ENCODE peak calls at places on chromosomes 1 and 21, in five cellular contexts. P is heart left ventricle, Y is HepG2, M is aorta, V is sciatic nerve. F is an unnamed sample.

GRCh38 chr1:3481836-3482589 is 27.5 kb downstream of the ARHGEF16 start:
- ATAC-seq in P (no peak), Y (no peak), M (no peak), V (no peak), F (no peak)

GRCh38 chr1:86296305-86297205 is 99.6 kb downstream of the ODF2L start:
- ATAC-seq in P (no peak), Y (no peak), M (no peak), V (no peak), F (no peak)

GRCh38 chr1:19664453-19665043 is at the start of gene HTR6:
- ATAC-seq in P (no peak), Y (peak; percentile 31), M (no peak), V (no peak), F (no peak)

GRCh38 chr1:53526451-53527101 is 67.4 kb downstream of the DMRTB1 start:
- ATAC-seq in P (peak; percentile 77), Y (peak; percentile 69), M (peak; percentile 68), V (peak; percentile 86), F (peak; percentile 76)

GRCh38 chr1:231240531-231240882 is 505 bp upstream of the GNPAT start:
- ATAC-seq in P (peak; percentile 10), Y (peak; percentile 20), M (no peak), V (peak; percentile 9), F (no peak)

GRCh38 chr1:225848044-225848955 is 33.9 kb downstream of the TMEM63A start:
- ATAC-seq in P (peak; percentile 22), Y (no peak), M (no peak), V (no peak), F (no peak)

GRCh38 chr1:117284408-117285215 is 73.9 kb upstream of the VTCN1 start:
- ATAC-seq in P (peak; percentile 55), Y (peak; percentile 68), M (no peak), V (peak; percentile 49), F (no peak)

GRCh38 chr21:27094182-27094948 is 127.5 kb upstream of the ADAMTS5 start:
- ATAC-seq in P (no peak), Y (no peak), M (no peak), V (peak; percentile 74), F (no peak)

GRCh38 chr1:69976896-69977295 is 228.5 kb downstream of the LRRC40 start:
- ATAC-seq in P (peak; percentile 82), Y (no peak), M (no peak), V (no peak), F (no peak)

GRCh38 chr21:32423846-32424535 is 11.5 kb downstream of the EVA1C start:
- ATAC-seq in P (no peak), Y (no peak), M (no peak), V (no peak), F (no peak)

GRCh38 chr1:182426442-182427430 is 23.2 kb upstream of the RGSL1 start:
- ATAC-seq in P (no peak), Y (no peak), M (no peak), V (no peak), F (no peak)

GRCh38 chr1:5297199-5297877 is 642.9 kb downstream of the AJAP1 start:
- ATAC-seq in P (peak; percentile 41), Y (no peak), M (no peak), V (peak; percentile 96), F (no peak)

GRCh38 chr1:50047916-50048694 is 24.4 kb upstream of the AGBL4 start:
- ATAC-seq in P (no peak), Y (no peak), M (peak; percentile 50), V (no peak), F (peak; percentile 34)

GRCh38 chr1:235650341-235651169 is 971 bp upstream of the GNG4 start:
- ATAC-seq in P (no peak), Y (peak; percentile 86), M (peak; percentile 6), V (peak; percentile 58), F (peak; percentile 40)

GRCh38 chr21:28633803-28634572 is 358.7 kb downstream of the LTN1 start:
- ATAC-seq in P (peak; percentile 94), Y (no peak), M (peak; percentile 79), V (peak; percentile 37), F (peak; percentile 76)

GRCh38 chr1:28865997-28866650 is 48.2 kb upstream of the EPB41 start:
- ATAC-seq in P (no peak), Y (no peak), M (no peak), V (no peak), F (no peak)

GRCh38 chr1:21175670-21176581 is 771 bp downstream of the EIF4G3 start:
- ATAC-seq in P (peak; percentile 13), Y (peak; percentile 47), M (no peak), V (no peak), F (peak; percentile 6)

GRCh38 chr1:46477153-46477929 is 12.3 kb upstream of the DMBX1 start:
- ATAC-seq in P (peak; percentile 86), Y (peak; percentile 76), M (peak; percentile 80), V (peak; percentile 75), F (peak; percentile 61)

GRCh38 chr21:35578350-35578782 is 482.0 kb downstream of the SETD4 start:
- ATAC-seq in P (no peak), Y (no peak), M (no peak), V (no peak), F (no peak)

GRCh38 chr21:17118638-17119384 is 394.0 kb upstream of the CXADR start:
- ATAC-seq in P (peak; percentile 50), Y (no peak), M (peak; percentile 62), V (peak; percentile 42), F (no peak)

GRCh38 chr1:51907079-51907702 is 28.7 kb upstream of the NRDC start:
- ATAC-seq in P (no peak), Y (peak; percentile 23), M (no peak), V (no peak), F (no peak)

GRCh38 chr1:100921110-100921706 is 25.3 kb downstream of the SLC30A7 start:
- ATAC-seq in P (no peak), Y (no peak), M (no peak), V (peak; percentile 36), F (no peak)

GRCh38 chr1:165633624-165634023 is 2.6 kb downstream of the MGST3 start:
- ATAC-seq in P (no peak), Y (no peak), M (no peak), V (no peak), F (no peak)

F was measured in gastroesophageal sphincter.